ENCODE peak calls at places on chromosomes 13 and 19, in six cellular contexts. One of them, this sample, is unnamed.

GRCh38 chr13:86974995-86975328 is 696.2 kb upstream of the SLITRK5 start:
- DNase-seq in activated CD4-positive, alpha-beta T cell treated with anti-CD3 and anti-CD28 coated beads, Interleukin-2, amount 50 U/mL, for 48 hours: no peak
- DNase-seq in uterus: no peak
- DNase-seq in SHP77: no peak
- DNase-seq in NCI-H2081 treated with DMSO at 0.1 percent for 48 hours: no peak
- DNase-seq in CD4-positive, alpha-beta T cell: no peak
- DNase-seq in this sample: no peak

GRCh38 chr13:54637377-54637776 is 1608.8 kb downstream of the OLFM4 start:
- DNase-seq in CD4-positive, alpha-beta T cell: no peak
- DNase-seq in NCI-H2081 treated with DMSO at 0.1 percent for 48 hours: no peak
- DNase-seq in SHP77: no peak
- DNase-seq in activated CD4-positive, alpha-beta T cell treated with anti-CD3 and anti-CD28 coated beads, Interleukin-2, amount 50 U/mL, for 48 hours: no peak
- DNase-seq in uterus: no peak
- DNase-seq in this sample: no peak

GRCh38 chr19:16057062-16057461 is 19.2 kb upstream of the TPM4 start:
- DNase-seq in activated CD4-positive, alpha-beta T cell treated with anti-CD3 and anti-CD28 coated beads, Interleukin-2, amount 50 U/mL, for 48 hours: no peak
- DNase-seq in SHP77: no peak
- DNase-seq in CD4-positive, alpha-beta T cell: no peak
- DNase-seq in uterus: no peak
- DNase-seq in NCI-H2081 treated with DMSO at 0.1 percent for 48 hours: no peak
- DNase-seq in this sample: no peak

GRCh38 chr19:2305424-2305823 is 2.5 kb downstream of the LINGO3 start:
- DNase-seq in CD4-positive, alpha-beta T cell: no peak
- DNase-seq in activated CD4-positive, alpha-beta T cell treated with anti-CD3 and anti-CD28 coated beads, Interleukin-2, amount 50 U/mL, for 48 hours: no peak
- DNase-seq in uterus: no peak
- DNase-seq in SHP77: no peak
- DNase-seq in NCI-H2081 treated with DMSO at 0.1 percent for 48 hours: no peak
- DNase-seq in this sample: no peak

GRCh38 chr13:42996584-42996983 is 4.5 kb upstream of the EPSTI1 start:
- DNase-seq in uterus: no peak
- DNase-seq in CD4-positive, alpha-beta T cell: no peak
- DNase-seq in SHP77: no peak
- DNase-seq in NCI-H2081 treated with DMSO at 0.1 percent for 48 hours: no peak
- DNase-seq in activated CD4-positive, alpha-beta T cell treated with anti-CD3 and anti-CD28 coated beads, Interleukin-2, amount 50 U/mL, for 48 hours: no peak
- DNase-seq in this sample: no peak

GRCh38 chr19:41795031-41795461 is 1.3 kb upstream of the CEACAM3 start:
- DNase-seq in SHP77: no peak
- DNase-seq in uterus: no peak
- DNase-seq in CD4-positive, alpha-beta T cell: peak; percentile 54
- DNase-seq in NCI-H2081 treated with DMSO at 0.1 percent for 48 hours: peak; percentile 22
- DNase-seq in activated CD4-positive, alpha-beta T cell treated with anti-CD3 and anti-CD28 coated beads, Interleukin-2, amount 50 U/mL, for 48 hours: peak; percentile 68
- DNase-seq in this sample: peak; percentile 30

GRCh38 chr13:73544175-73544574 is 485.4 kb downstream of the KLF5 start:
- DNase-seq in CD4-positive, alpha-beta T cell: no peak
- DNase-seq in activated CD4-positive, alpha-beta T cell treated with anti-CD3 and anti-CD28 coated beads, Interleukin-2, amount 50 U/mL, for 48 hours: no peak
- DNase-seq in NCI-H2081 treated with DMSO at 0.1 percent for 48 hours: no peak
- DNase-seq in uterus: no peak
- DNase-seq in SHP77: no peak
- DNase-seq in this sample: no peak

GRCh38 chr13:80132741-80133601 is 208.0 kb downstream of the SPRY2 start:
- DNase-seq in SHP77: peak; percentile 31
- DNase-seq in NCI-H2081 treated with DMSO at 0.1 percent for 48 hours: no peak
- DNase-seq in uterus: peak; percentile 47
- DNase-seq in activated CD4-positive, alpha-beta T cell treated with anti-CD3 and anti-CD28 coated beads, Interleukin-2, amount 50 U/mL, for 48 hours: no peak
- DNase-seq in CD4-positive, alpha-beta T cell: no peak
- DNase-seq in this sample: no peak

GRCh38 chr13:50527612-50528509 is 315.6 kb downstream of the DLEU7 start:
- DNase-seq in SHP77: peak; percentile 56
- DNase-seq in NCI-H2081 treated with DMSO at 0.1 percent for 48 hours: no peak
- DNase-seq in uterus: no peak
- DNase-seq in CD4-positive, alpha-beta T cell: no peak
- DNase-seq in activated CD4-positive, alpha-beta T cell treated with anti-CD3 and anti-CD28 coated beads, Interleukin-2, amount 50 U/mL, for 48 hours: no peak
- DNase-seq in this sample: no peak

GRCh38 chr13:46339035-46339666 is 47.9 kb downstream of the RUBCNL start:
- DNase-seq in uterus: no peak
- DNase-seq in NCI-H2081 treated with DMSO at 0.1 percent for 48 hours: no peak
- DNase-seq in CD4-positive, alpha-beta T cell: no peak
- DNase-seq in activated CD4-positive, alpha-beta T cell treated with anti-CD3 and anti-CD28 coated beads, Interleukin-2, amount 50 U/mL, for 48 hours: no peak
- DNase-seq in SHP77: no peak
- DNase-seq in this sample: no peak

GRCh38 chr13:30927595-30927994 is 4.9 kb upstream of the TEX26 start:
- DNase-seq in CD4-positive, alpha-beta T cell: no peak
- DNase-seq in uterus: no peak
- DNase-seq in NCI-H2081 treated with DMSO at 0.1 percent for 48 hours: no peak
- DNase-seq in activated CD4-positive, alpha-beta T cell treated with anti-CD3 and anti-CD28 coated beads, Interleukin-2, amount 50 U/mL, for 48 hours: no peak
- DNase-seq in SHP77: no peak
- DNase-seq in this sample: no peak

GRCh38 chr13:111370570-111371150 is 50.2 kb downstream of the TEX29 start:
- DNase-seq in activated CD4-positive, alpha-beta T cell treated with anti-CD3 and anti-CD28 coated beads, Interleukin-2, amount 50 U/mL, for 48 hours: no peak
- DNase-seq in SHP77: no peak
- DNase-seq in uterus: no peak
- DNase-seq in CD4-positive, alpha-beta T cell: no peak
- DNase-seq in NCI-H2081 treated with DMSO at 0.1 percent for 48 hours: no peak
- DNase-seq in this sample: no peak

GRCh38 chr19:13099073-13099999 is 3.3 kb downstream of the LYL1 start:
- DNase-seq in CD4-positive, alpha-beta T cell: peak; percentile 76
- DNase-seq in NCI-H2081 treated with DMSO at 0.1 percent for 48 hours: no peak
- DNase-seq in SHP77: no peak
- DNase-seq in uterus: peak; percentile 77
- DNase-seq in activated CD4-positive, alpha-beta T cell treated with anti-CD3 and anti-CD28 coated beads, Interleukin-2, amount 50 U/mL, for 48 hours: peak; percentile 69
- DNase-seq in this sample: no peak

GRCh38 chr13:95020298-95020987 is 280.8 kb downstream of the ABCC4 start:
- DNase-seq in CD4-positive, alpha-beta T cell: no peak
- DNase-seq in SHP77: no peak
- DNase-seq in NCI-H2081 treated with DMSO at 0.1 percent for 48 hours: no peak
- DNase-seq in activated CD4-positive, alpha-beta T cell treated with anti-CD3 and anti-CD28 coated beads, Interleukin-2, amount 50 U/mL, for 48 hours: no peak
- DNase-seq in uterus: no peak
- DNase-seq in this sample: no peak

GRCh38 chr19:49339364-49340068 is 4.3 kb downstream of the CD37 start:
- DNase-seq in NCI-H2081 treated with DMSO at 0.1 percent for 48 hours: no peak
- DNase-seq in uterus: peak; percentile 88
- DNase-seq in CD4-positive, alpha-beta T cell: no peak
- DNase-seq in activated CD4-positive, alpha-beta T cell treated with anti-CD3 and anti-CD28 coated beads, Interleukin-2, amount 50 U/mL, for 48 hours: no peak
- DNase-seq in SHP77: no peak
- DNase-seq in this sample: no peak

GRCh38 chr13:113637262-113638160 is 20.5 kb downstream of the ATP4B start:
- DNase-seq in CD4-positive, alpha-beta T cell: no peak
- DNase-seq in activated CD4-positive, alpha-beta T cell treated with anti-CD3 and anti-CD28 coated beads, Interleukin-2, amount 50 U/mL, for 48 hours: no peak
- DNase-seq in NCI-H2081 treated with DMSO at 0.1 percent for 48 hours: no peak
- DNase-seq in SHP77: no peak
- DNase-seq in uterus: peak; percentile 8
- DNase-seq in this sample: no peak

GRCh38 chr19:13784731-13785452 is 10.4 kb upstream of the ZSWIM4 start:
- DNase-seq in activated CD4-positive, alpha-beta T cell treated with anti-CD3 and anti-CD28 coated beads, Interleukin-2, amount 50 U/mL, for 48 hours: peak; percentile 77
- DNase-seq in NCI-H2081 treated with DMSO at 0.1 percent for 48 hours: no peak
- DNase-seq in uterus: peak; percentile 63
- DNase-seq in CD4-positive, alpha-beta T cell: peak; percentile 73
- DNase-seq in SHP77: peak; percentile 34
- DNase-seq in this sample: no peak

GRCh38 chr19:3450796-3451411 is 29.4 kb downstream of the SMIM24 start:
- DNase-seq in NCI-H2081 treated with DMSO at 0.1 percent for 48 hours: no peak
- DNase-seq in SHP77: no peak
- DNase-seq in uterus: peak; percentile 93
- DNase-seq in activated CD4-positive, alpha-beta T cell treated with anti-CD3 and anti-CD28 coated beads, Interleukin-2, amount 50 U/mL, for 48 hours: no peak
- DNase-seq in CD4-positive, alpha-beta T cell: no peak
- DNase-seq in this sample: no peak

GRCh38 chr19:12703056-12703455 is 6.6 kb upstream of the FBXW9 start:
- DNase-seq in uterus: no peak
- DNase-seq in SHP77: peak; percentile 7
- DNase-seq in activated CD4-positive, alpha-beta T cell treated with anti-CD3 and anti-CD28 coated beads, Interleukin-2, amount 50 U/mL, for 48 hours: no peak
- DNase-seq in NCI-H2081 treated with DMSO at 0.1 percent for 48 hours: no peak
- DNase-seq in CD4-positive, alpha-beta T cell: no peak
- DNase-seq in this sample: no peak

GRCh38 chr13:101917475-101917810 is 465.0 kb downstream of the ITGBL1 start:
- DNase-seq in NCI-H2081 treated with DMSO at 0.1 percent for 48 hours: no peak
- DNase-seq in SHP77: peak; percentile 86
- DNase-seq in CD4-positive, alpha-beta T cell: no peak
- DNase-seq in activated CD4-positive, alpha-beta T cell treated with anti-CD3 and anti-CD28 coated beads, Interleukin-2, amount 50 U/mL, for 48 hours: no peak
- DNase-seq in uterus: no peak
- DNase-seq in this sample: peak; percentile 56

GRCh38 chr19:6739884-6740588 is 556 bp downstream of the TRIP10 start:
- DNase-seq in activated CD4-positive, alpha-beta T cell treated with anti-CD3 and anti-CD28 coated beads, Interleukin-2, amount 50 U/mL, for 48 hours: peak; percentile 37
- DNase-seq in SHP77: no peak
- DNase-seq in NCI-H2081 treated with DMSO at 0.1 percent for 48 hours: no peak
- DNase-seq in uterus: no peak
- DNase-seq in CD4-positive, alpha-beta T cell: no peak
- DNase-seq in this sample: no peak

GRCh38 chr19:41999071-41999877 is 5.2 kb upstream of the ATP1A3 start:
- DNase-seq in CD4-positive, alpha-beta T cell: peak; percentile 13
- DNase-seq in SHP77: no peak
- DNase-seq in NCI-H2081 treated with DMSO at 0.1 percent for 48 hours: no peak
- DNase-seq in uterus: no peak
- DNase-seq in activated CD4-positive, alpha-beta T cell treated with anti-CD3 and anti-CD28 coated beads, Interleukin-2, amount 50 U/mL, for 48 hours: no peak
- DNase-seq in this sample: no peak

GRCh38 chr19:41225238-41226052 is 6.4 kb downstream of the AXL start:
- DNase-seq in uterus: peak; percentile 90
- DNase-seq in SHP77: no peak
- DNase-seq in NCI-H2081 treated with DMSO at 0.1 percent for 48 hours: no peak
- DNase-seq in CD4-positive, alpha-beta T cell: peak; percentile 28
- DNase-seq in activated CD4-positive, alpha-beta T cell treated with anti-CD3 and anti-CD28 coated beads, Interleukin-2, amount 50 U/mL, for 48 hours: peak; percentile 45
- DNase-seq in this sample: no peak

GRCh38 chr19:12779162-12779993 is 4.0 kb upstream of the HOOK2 start:
- DNase-seq in NCI-H2081 treated with DMSO at 0.1 percent for 48 hours: no peak
- DNase-seq in uterus: peak; percentile 69
- DNase-seq in SHP77: peak; percentile 49
- DNase-seq in activated CD4-positive, alpha-beta T cell treated with anti-CD3 and anti-CD28 coated beads, Interleukin-2, amount 50 U/mL, for 48 hours: no peak
- DNase-seq in CD4-positive, alpha-beta T cell: no peak
- DNase-seq in this sample: no peak

This sample was measured in NCI-H1417 treated with DMSO at 0.1 percent for 48 hours.